ENCODE peak calls at places on chromosomes 3 and 15, in five cellular contexts. E is GM23248, L is OCI-LY7, W is GM23338, A is hepatocyte. V is an unnamed sample.

GRCh38 chr3:5092018-5092417 is 30.1 kb upstream of the ARL8B start:
- DNase-seq in E (no peak), L (no peak), W (no peak), A (no peak), V (no peak)

GRCh38 chr3:172177046-172177445 is 137.7 kb downstream of the FNDC3B start:
- DNase-seq in E (peak), L (no peak), W (no peak), A (no peak), V (no peak)

GRCh38 chr3:59406943-59407342 is 357.1 kb upstream of the CFAP20DC start:
- DNase-seq in E (no peak), L (no peak), W (no peak), A (no peak), V (peak)

GRCh38 chr3:36679384-36680200 is 84.8 kb downstream of the DCLK3 start:
- DNase-seq in E (peak), L (no peak), W (no peak), A (no peak), V (no peak)

GRCh38 chr3:157502916-157503620 is at the start of gene VEPH1:
- DNase-seq in E (no peak), L (no peak), W (peak), A (peak), V (no peak)

GRCh38 chr3:40847571-40847992 is 322.8 kb downstream of the ZNF621 start:
- DNase-seq in E (no peak), L (no peak), W (peak), A (peak), V (no peak)

GRCh38 chr3:56590814-56591213 is 33.8 kb downstream of the CCDC66 start:
- DNase-seq in E (peak), L (no peak), W (peak), A (no peak), V (no peak)

GRCh38 chr3:183253364-183253960 is 409 bp downstream of the B3GNT5 start:
- DNase-seq in E (peak), L (no peak), W (no peak), A (peak), V (no peak)

GRCh38 chr3:177427096-177427495 is 229.8 kb upstream of the TBL1XR1 start:
- DNase-seq in E (no peak), L (peak), W (no peak), A (no peak), V (peak)

GRCh38 chr3:171494457-171495109 is 34.4 kb upstream of the TNIK start:
- DNase-seq in E (no peak), L (no peak), W (no peak), A (no peak), V (no peak)

GRCh38 chr3:28916713-28917499 is 364.0 kb upstream of the RBMS3 start:
- DNase-seq in E (peak), L (peak), W (peak), A (peak), V (peak)

GRCh38 chr3:97860364-97860763 is 38.6 kb downstream of the CRYBG3 start:
- DNase-seq in E (no peak), L (no peak), W (peak), A (no peak), V (no peak)

GRCh38 chr3:157175678-157176077 is 15.7 kb upstream of the CCNL1 start:
- DNase-seq in E (peak), L (no peak), W (peak), A (peak), V (peak)

GRCh38 chr3:13420817-13421755 is 964 bp upstream of the NUP210 start:
- DNase-seq in E (no peak), L (peak), W (peak), A (no peak), V (peak)

GRCh38 chr3:185070491-185071335 is 82.1 kb downstream of the C3orf70 start:
- DNase-seq in E (peak), L (no peak), W (peak), A (peak), V (no peak)

GRCh38 chr3:195165264-195165608 is 105.7 kb downstream of the XXYLT1 start:
- DNase-seq in E (no peak), L (no peak), W (no peak), A (no peak), V (no peak)

GRCh38 chr15:63606333-63606732 is 9.1 kb downstream of the FBXL22 start:
- DNase-seq in E (no peak), L (no peak), W (no peak), A (no peak), V (no peak)

GRCh38 chr3:191051037-191051436 is 148.0 kb upstream of the OSTN start:
- DNase-seq in E (peak), L (peak), W (peak), A (peak), V (peak)

GRCh38 chr3:45987368-45988099 is 8.1 kb downstream of the FYCO1 start:
- DNase-seq in E (peak), L (no peak), W (no peak), A (no peak), V (no peak)

GRCh38 chr3:191290311-191291025 is 38.7 kb upstream of the CCDC50 start:
- DNase-seq in E (peak), L (no peak), W (no peak), A (no peak), V (peak)

GRCh38 chr15:78315686-78316085 is 16.3 kb upstream of the SKIC8 start:
- DNase-seq in E (no peak), L (peak), W (peak), A (peak), V (no peak)

GRCh38 chr3:125428216-125428830 is 53.2 kb upstream of the ZNF148 start:
- DNase-seq in E (no peak), L (no peak), W (no peak), A (no peak), V (no peak)

GRCh38 chr15:65777053-65777452 is 15.0 kb downstream of the DENND4A start:
- DNase-seq in E (no peak), L (peak), W (no peak), A (no peak), V (no peak)

GRCh38 chr15:28165791-28166190 is 66.7 kb upstream of the OCA2 start:
- DNase-seq in E (no peak), L (no peak), W (no peak), A (no peak), V (no peak)

DNA sequence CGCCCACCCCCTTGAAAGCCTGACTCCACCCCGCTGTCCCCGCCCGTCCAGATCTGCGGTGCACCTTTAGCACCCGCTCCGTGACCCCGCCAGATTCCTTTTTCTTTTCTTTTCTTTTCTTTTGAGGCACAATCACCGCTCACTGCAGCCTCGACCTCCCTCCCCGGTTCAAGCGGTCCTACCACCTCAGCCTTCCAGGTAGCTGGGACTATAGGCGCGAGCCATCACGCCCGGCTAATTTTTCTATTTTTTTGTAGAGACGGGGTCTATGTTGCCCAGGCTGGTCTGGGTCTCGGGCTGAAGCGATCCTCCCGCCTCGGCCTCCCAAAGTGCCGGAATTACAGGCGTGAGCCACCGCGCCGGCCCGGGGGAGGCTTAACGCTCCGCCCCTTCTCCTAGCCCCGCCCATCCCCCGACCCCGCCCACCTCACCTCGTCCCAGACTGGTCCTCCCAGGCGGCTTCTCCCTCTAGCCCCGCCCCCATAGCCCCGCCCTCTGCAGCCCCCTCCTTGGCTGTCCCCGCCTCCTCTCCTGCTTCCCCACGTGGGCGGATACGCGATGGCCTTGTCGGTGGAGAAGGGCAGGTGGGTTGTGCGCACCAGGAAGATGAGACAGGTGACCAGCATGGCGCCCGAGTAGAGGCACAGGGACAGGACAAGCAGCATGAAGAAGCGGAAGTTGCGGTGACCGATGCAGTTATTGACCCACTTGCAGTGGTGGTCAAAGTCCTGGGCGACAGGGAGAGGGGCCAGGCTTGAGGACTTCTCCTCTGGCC is 3.2 kb downstream of the ZDHHC19 start:
- DNase-seq in E (peak), L (peak), W (peak), A (peak), V (no peak)
- H2AFZ ChIP-seq in E (peak), L (peak), W (peak), A (peak), V (peak)

DNA sequence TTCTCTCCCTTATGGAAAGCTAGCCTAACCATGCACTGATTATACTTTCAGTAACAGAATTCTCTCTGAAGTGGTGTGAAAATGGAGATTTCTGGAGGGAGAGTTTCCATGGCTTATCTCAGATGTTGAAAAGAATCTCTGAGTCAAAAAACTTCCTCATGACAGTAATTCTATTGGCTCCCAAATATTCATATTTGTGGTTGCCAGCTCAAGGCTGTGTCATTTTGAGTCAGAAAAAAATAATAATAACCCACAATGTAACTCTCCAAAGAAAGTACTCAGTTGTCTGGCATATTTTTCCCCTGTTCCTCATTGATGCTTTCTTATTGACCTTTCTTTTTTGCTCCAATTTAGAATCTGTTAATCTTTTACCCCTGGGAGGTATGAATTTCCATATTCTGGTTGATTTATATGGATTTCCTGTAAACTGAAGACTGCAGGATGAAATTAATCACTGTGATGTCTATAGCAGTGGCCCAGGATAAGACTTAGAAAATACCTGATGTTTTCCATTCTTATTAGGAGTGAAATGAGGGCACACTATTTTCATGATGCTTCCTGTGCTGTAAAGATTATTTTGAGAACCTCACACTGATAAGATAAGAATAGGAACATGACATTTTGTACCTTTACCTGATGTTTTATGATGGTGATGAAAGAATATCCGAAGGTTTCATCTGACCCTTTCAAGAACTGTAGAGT is 149.5 kb upstream of the EPHA3 start:
- DNase-seq in E (peak), L (no peak), W (no peak), A (no peak), V (no peak)
- TF ChIP-seq EZH2phosphoT487 in E (peak), L (no peak), W (no peak), A (no peak), V (no peak)

GRCh38 chr3:149233323-149233722 is 11.7 kb upstream of the CP start:
- DNase-seq in E (no peak), L (no peak), W (no peak), A (no peak), V (no peak)

GRCh38 chr3:149231876-149232275 is 10.2 kb upstream of the CP start:
- DNase-seq in E (no peak), L (no peak), W (no peak), A (no peak), V (no peak)

GRCh38 chr3:149239357-149239936 is 17.8 kb upstream of the CP start:
- DNase-seq in E (no peak), L (no peak), W (peak), A (no peak), V (no peak)

GRCh38 chr3:149235599-149236424 is 14.2 kb upstream of the CP start:
- DNase-seq in E (no peak), L (no peak), W (no peak), A (no peak), V (no peak)

GRCh38 chr3:149234671-149235245 is 13.1 kb upstream of the CP start:
- DNase-seq in E (peak), L (no peak), W (no peak), A (no peak), V (no peak)
- H2AFZ ChIP-seq in E (no peak), L (no peak), W (peak), A (no peak), V (no peak)

DNA sequence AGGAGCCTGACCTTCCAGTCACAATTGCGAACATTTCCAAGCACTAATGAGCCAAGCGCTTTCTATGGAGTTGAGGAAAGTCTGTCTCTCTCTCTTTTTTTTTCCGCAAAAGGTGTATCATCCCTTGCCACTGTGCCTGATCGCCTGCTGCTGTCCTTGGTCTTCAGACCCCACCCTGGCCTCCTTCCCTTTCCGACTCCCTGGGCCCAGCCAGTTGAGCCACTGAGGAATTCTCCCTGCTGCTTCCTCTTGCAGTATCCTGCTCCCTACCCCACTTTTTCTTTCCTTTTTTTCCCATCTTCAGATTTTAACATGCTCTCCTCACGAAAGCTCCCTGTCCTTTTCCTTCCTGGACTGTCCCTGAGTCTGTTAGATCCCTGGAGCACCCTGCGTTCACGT is 396.5 kb upstream of the C2CD4B start:
- DNase-seq in E (no peak), L (no peak), W (peak), A (no peak), V (no peak)
- TF ChIP-seq EZH2phosphoT487 in E (no peak), L (no peak), W (no peak), A (no peak), V (no peak)

GRCh38 chr3:66934041-66934440 is 64.1 kb upstream of the KBTBD8 start:
- DNase-seq in E (no peak), L (peak), W (no peak), A (no peak), V (no peak)
- H2AFZ ChIP-seq in E (no peak), L (no peak), W (no peak), A (no peak), V (no peak)

GRCh38 chr3:149199474-149199873 is 22.2 kb downstream of the CP start:
- DNase-seq in E (no peak), L (no peak), W (no peak), A (no peak), V (no peak)
- TF ChIP-seq EZH2phosphoT487 in E (no peak), L (no peak), W (no peak), A (no peak), V (no peak)

GRCh38 chr3:106126016-106126525 is 257.3 kb upstream of the CBLB start:
- DNase-seq in E (peak), L (no peak), W (no peak), A (no peak), V (no peak)
- H2AFZ ChIP-seq in E (peak), L (no peak), W (no peak), A (no peak), V (no peak)

GRCh38 chr3:65581313-65581712 is 457.4 kb downstream of the MAGI1 start:
- DNase-seq in E (no peak), L (no peak), W (no peak), A (no peak), V (no peak)

GRCh38 chr3:65584913-65585312 is 453.8 kb downstream of the MAGI1 start:
- DNase-seq in E (no peak), L (no peak), W (no peak), A (no peak), V (no peak)

GRCh38 chr3:65584002-65584401 is 454.7 kb downstream of the MAGI1 start:
- DNase-seq in E (no peak), L (no peak), W (no peak), A (no peak), V (no peak)

GRCh38 chr3:65583203-65583602 is 455.5 kb downstream of the MAGI1 start:
- DNase-seq in E (no peak), L (no peak), W (no peak), A (no peak), V (no peak)

GRCh38 chr3:65582012-65582717 is 456.6 kb downstream of the MAGI1 start:
- DNase-seq in E (no peak), L (no peak), W (no peak), A (no peak), V (no peak)
- TF ChIP-seq EZH2phosphoT487 in E (no peak), L (no peak), W (no peak), A (no peak), V (no peak)

V was measured in MM.1S.